ENCODE peak calls at places on chromosomes 2 and 18, in nine cellular contexts. F is heart left ventricle; M is activated naive CD8-positive, alpha-beta T cell treated with anti-CD3 and anti-CD28 coated beads, Interleukin-2, amount 50 U/mL, for 16 hours; V is HL-60; B is CD4-positive, CD25-positive, alpha-beta regulatory T cell; X is GM03348; U is RKO; H is CD8-positive, alpha-beta T cell; R is foreskin keratinocyte. Q is an unnamed sample.

GRCh38 chr2:39649491-39649890 is 16.2 kb upstream of the TMEM178A start:
- DNase-seq in F (no peak), M (no peak), V (no peak), B (no peak), X (no peak), U (no peak), H (no peak), R (no peak), Q (no peak)

GRCh38 chr18:74544898-74545297 is 10.6 kb downstream of the CNDP1 start:
- DNase-seq in F (peak), M (no peak), V (no peak), B (no peak), X (no peak), U (no peak), H (no peak), R (no peak), Q (no peak)

GRCh38 chr2:209936106-209936663 is 66.3 kb upstream of the RPE start:
- DNase-seq in F (no peak), M (no peak), V (no peak), B (no peak), X (no peak), U (peak), H (no peak), R (no peak), Q (no peak)

GRCh38 chr18:49520661-49521145 is 33.7 kb upstream of the C18orf32 start:
- DNase-seq in F (no peak), M (no peak), V (no peak), B (no peak), X (no peak), U (no peak), H (no peak), R (peak), Q (no peak)

GRCh38 chr2:38465789-38466127 is 88.7 kb upstream of the ATL2 start:
- DNase-seq in F (no peak), M (no peak), V (peak), B (no peak), X (peak), U (peak), H (no peak), R (no peak), Q (peak)

GRCh38 chr2:102294802-102295489 is 16.4 kb upstream of the IL1RL1 start:
- DNase-seq in F (no peak), M (no peak), V (no peak), B (no peak), X (no peak), U (peak), H (no peak), R (peak), Q (no peak)

GRCh38 chr2:136021406-136021805 is 36.0 kb upstream of the DARS1 start:
- DNase-seq in F (no peak), M (no peak), V (no peak), B (no peak), X (no peak), U (no peak), H (no peak), R (no peak), Q (no peak)

GRCh38 chr2:72572501-72572900 is 253.3 kb downstream of the EXOC6B start:
- DNase-seq in F (no peak), M (no peak), V (no peak), B (no peak), X (peak), U (no peak), H (no peak), R (no peak), Q (no peak)

GRCh38 chr2:114076961-114077360 is 187.1 kb downstream of the ACTR3 start:
- DNase-seq in F (no peak), M (no peak), V (no peak), B (no peak), X (no peak), U (no peak), H (no peak), R (no peak), Q (no peak)

GRCh38 chr2:128783896-128784295 is 465.2 kb upstream of the HS6ST1 start:
- DNase-seq in F (no peak), M (no peak), V (no peak), B (no peak), X (no peak), U (no peak), H (no peak), R (no peak), Q (no peak)

GRCh38 chr2:239318790-239319189 is 82.0 kb downstream of the HDAC4 start:
- DNase-seq in F (no peak), M (no peak), V (no peak), B (no peak), X (peak), U (no peak), H (no peak), R (no peak), Q (no peak)

GRCh38 chr2:161416633-161417427 is 733 bp downstream of the TBR1 start:
- DNase-seq in F (no peak), M (no peak), V (no peak), B (no peak), X (no peak), U (no peak), H (peak), R (no peak), Q (no peak)

GRCh38 chr2:68799138-68799537 is 64.5 kb downstream of the ARHGAP25 start:
- DNase-seq in F (no peak), M (no peak), V (no peak), B (no peak), X (no peak), U (no peak), H (no peak), R (no peak), Q (no peak)

GRCh38 chr2:98175811-98176210 is 88.8 kb downstream of the VWA3B start:
- DNase-seq in F (no peak), M (no peak), V (no peak), B (no peak), X (no peak), U (no peak), H (no peak), R (no peak), Q (no peak)

Q was measured in CD4-positive, alpha-beta memory T cell.